ENCODE peak calls at places on chromosomes 4 and X, in four cellular contexts. O, N, B and L are unnamed samples.

GRCh38 chr4:153684182-153685073 is at the start of gene TLR2:
- DNase-seq in O (peak), B (peak), N (peak), L (peak)

GRCh38 chr4:7087036-7087435 is 19.2 kb upstream of the GRPEL1 start:
- DNase-seq in B (no peak), O (no peak), N (no peak), L (no peak)

GRCh38 chr4:87982446-87982845 is 6.9 kb downstream of the SPP1 start:
- DNase-seq in N (no peak), O (no peak), B (no peak), L (no peak)

GRCh38 chr4:3799496-3799895 is 33.3 kb downstream of the ADRA2C start:
- DNase-seq in O (no peak), B (no peak), N (no peak), L (no peak)

GRCh38 chr4:20318899-20319291 is 67.2 kb downstream of the SLIT2 start:
- DNase-seq in N (no peak), B (no peak), O (no peak), L (no peak)

GRCh38 chr4:181194096-181194495 is 1049.1 kb upstream of the TENM3 start:
- DNase-seq in N (no peak), O (no peak), B (no peak), L (no peak)

GRCh38 chrX:462853-463252 is 76.1 kb upstream of the PPP2R3B start:
- DNase-seq in O (no peak), B (no peak), N (no peak), L (no peak)

GRCh38 chr4:56804551-56804950 is 16.9 kb downstream of the SPINK2 start:
- DNase-seq in B (no peak), N (no peak), O (no peak), L (no peak)

GRCh38 chr4:150207871-150208270 is 129.6 kb downstream of the DCLK2 start:
- DNase-seq in O (no peak), B (no peak), N (no peak), L (no peak)

DNA sequence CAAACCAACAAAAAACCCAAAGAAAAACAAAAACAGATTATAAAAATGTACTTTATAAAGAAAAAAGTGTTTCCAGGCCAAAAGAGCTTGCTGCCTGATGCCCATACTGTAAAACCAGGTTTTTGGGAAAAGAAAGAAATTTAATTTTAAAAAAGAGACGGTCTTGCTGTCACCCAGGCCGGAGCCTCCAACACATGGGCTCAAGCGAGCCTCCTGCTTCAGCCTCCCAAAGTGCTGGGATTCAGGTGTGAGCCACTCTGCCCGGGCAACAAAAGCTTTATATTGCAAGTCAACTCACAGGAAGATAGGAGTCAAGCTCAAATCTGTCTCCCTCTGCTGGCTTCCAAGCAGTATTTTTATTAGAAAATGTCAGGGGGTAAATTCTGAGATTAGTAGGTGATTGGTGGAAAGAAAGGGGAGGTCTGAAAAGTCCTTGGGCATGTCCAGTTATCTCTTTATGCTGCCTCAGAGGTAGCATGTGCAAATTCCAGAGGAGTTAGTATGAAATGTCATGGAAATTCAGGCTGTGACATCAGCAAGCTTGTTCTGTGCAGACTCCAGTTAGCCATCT is 39.4 kb downstream of the MGST2 start:
- DNase-seq in N (peak), B (no peak), O (no peak), L (no peak)
- TF ChIP-seq CTCF in N (no peak), B (no peak), O (peak), L (no peak)

DNA sequence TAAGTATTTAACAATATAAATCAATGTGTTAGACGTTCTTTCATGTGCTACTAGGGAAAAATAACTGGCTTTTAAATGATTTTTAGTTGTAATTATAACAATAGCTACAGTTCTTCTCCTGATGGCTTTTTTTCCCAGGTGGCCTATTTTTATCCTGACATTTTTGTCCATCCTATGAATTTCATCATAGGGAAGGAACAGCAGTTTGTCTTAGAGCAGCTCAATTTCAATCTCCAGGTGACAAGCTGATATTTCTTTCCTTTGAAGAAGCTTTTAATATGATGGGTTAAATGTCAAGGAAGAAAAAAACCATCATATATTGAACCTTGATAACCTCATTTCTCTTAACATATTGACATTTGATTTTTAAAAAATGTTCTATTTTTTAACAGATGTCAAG is 163.0 kb upstream of the AGA start:
- DNase-seq in N (no peak), O (no peak), B (no peak), L (no peak)
- TF ChIP-seq CTCF in N (no peak), O (no peak), B (no peak), L (no peak)

GRCh38 chrX:109886122-109886761 is 116.7 kb upstream of the TMEM164 start:
- DNase-seq in B (peak), O (peak), N (peak), L (no peak)

GRCh38 chrX:109890300-109890699 is 112.6 kb upstream of the TMEM164 start:
- DNase-seq in O (no peak), B (no peak), N (no peak), L (no peak)

GRCh38 chrX:109890910-109891502 is 111.9 kb upstream of the TMEM164 start:
- DNase-seq in O (peak), N (no peak), B (peak), L (no peak)

DNA sequence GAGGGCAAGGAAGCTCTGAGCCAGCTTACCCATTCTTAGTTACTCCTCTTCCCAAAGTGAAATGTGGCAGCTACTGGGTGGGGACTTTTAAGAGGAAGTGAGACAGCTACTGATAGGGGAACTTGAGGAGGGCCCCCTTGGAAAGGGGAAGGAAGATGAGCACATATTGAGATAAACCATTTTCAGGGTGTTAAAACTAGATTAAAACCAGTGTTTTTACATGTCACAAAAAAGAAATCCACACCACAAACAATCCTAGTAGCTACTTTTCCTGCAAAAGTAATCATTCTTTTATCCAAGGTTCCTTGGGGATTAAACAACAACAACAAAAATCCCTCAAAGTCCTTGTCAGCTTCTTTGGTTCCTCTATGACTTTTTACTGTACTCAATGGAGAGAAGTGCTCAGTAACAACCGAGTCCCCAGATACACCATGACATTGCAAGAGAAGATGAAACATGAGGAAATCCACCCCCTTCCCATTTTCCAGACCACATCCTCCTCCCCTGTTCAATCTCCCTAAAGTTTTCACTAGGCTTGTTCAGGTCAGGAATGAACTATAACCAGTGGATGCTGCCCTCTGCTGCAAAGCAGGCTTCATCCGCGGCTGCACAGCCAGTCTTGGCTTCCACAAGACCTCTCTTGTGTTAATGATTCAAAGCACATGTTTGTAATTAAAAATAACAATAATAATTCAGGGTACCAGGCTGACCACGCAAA is 113.5 kb upstream of the TMEM164 start:
- DNase-seq in N (peak), B (no peak), O (no peak), L (no peak)
- TF ChIP-seq CTCF in N (no peak), B (no peak), O (peak), L (no peak)

GRCh38 chrX:23908219-23909003 is 605 bp downstream of the CXorf58 start:
- DNase-seq in B (no peak), O (peak), N (no peak), L (no peak)
- TF ChIP-seq CTCF in B (no peak), O (peak), N (no peak), L (no peak)